ENCODE peak calls at places on chromosome 3, in seven cellular contexts. One of them, this sample, is unnamed.
A peak's percentile ranks its signal among the peaks of the same experiment; 100 is the strongest.

GRCh38 chr3:134365766-134366065 is 8.5 kb downstream of the AMOTL2 start:
- DNase-seq in stomach: no peak
- DNase-seq in suprapubic skin: peak; percentile 72
- DNase-seq in K562: no peak
- DNase-seq in upper lobe of left lung: peak; percentile 19
- DNase-seq in endothelial cell of umbilical vein: no peak
- DNase-seq in SK-N-SH: no peak
- DNase-seq in this sample: no peak

GRCh38 chr3:74041068-74041675 is 416.4 kb upstream of the PDZRN3 start:
- DNase-seq in stomach: no peak
- DNase-seq in K562: no peak
- DNase-seq in endothelial cell of umbilical vein: no peak
- DNase-seq in SK-N-SH: no peak
- DNase-seq in suprapubic skin: no peak
- DNase-seq in upper lobe of left lung: peak; percentile 21
- DNase-seq in this sample: no peak

GRCh38 chr3:149270180-149270579 is 48.6 kb upstream of the CP start:
- DNase-seq in SK-N-SH: no peak
- DNase-seq in K562: no peak
- DNase-seq in stomach: no peak
- DNase-seq in endothelial cell of umbilical vein: no peak
- DNase-seq in suprapubic skin: no peak
- DNase-seq in upper lobe of left lung: no peak
- DNase-seq in this sample: no peak

GRCh38 chr3:173135059-173135458 is 6.0 kb downstream of the SPATA16 start:
- DNase-seq in SK-N-SH: no peak
- DNase-seq in endothelial cell of umbilical vein: peak; percentile 21
- DNase-seq in stomach: no peak
- DNase-seq in upper lobe of left lung: no peak
- DNase-seq in K562: no peak
- DNase-seq in suprapubic skin: no peak
- DNase-seq in this sample: no peak

GRCh38 chr3:102532901-102533300 is 98.1 kb downstream of the ZPLD1 start:
- DNase-seq in SK-N-SH: no peak
- DNase-seq in K562: no peak
- DNase-seq in upper lobe of left lung: no peak
- DNase-seq in endothelial cell of umbilical vein: no peak
- DNase-seq in stomach: no peak
- DNase-seq in suprapubic skin: no peak
- DNase-seq in this sample: no peak

GRCh38 chr3:44862221-44862637 is 517 bp downstream of the TMEM42 start:
- DNase-seq in stomach: no peak
- DNase-seq in endothelial cell of umbilical vein: peak; percentile 47
- DNase-seq in suprapubic skin: no peak
- DNase-seq in SK-N-SH: no peak
- DNase-seq in K562: no peak
- DNase-seq in upper lobe of left lung: no peak
- DNase-seq in this sample: no peak

GRCh38 chr3:100777271-100777670 is 68.0 kb downstream of the TFG start:
- DNase-seq in suprapubic skin: no peak
- DNase-seq in upper lobe of left lung: no peak
- DNase-seq in SK-N-SH: no peak
- DNase-seq in endothelial cell of umbilical vein: no peak
- DNase-seq in stomach: no peak
- DNase-seq in K562: no peak
- DNase-seq in this sample: no peak

GRCh38 chr3:104005815-104006214 is 1360.9 kb upstream of the ALCAM start:
- DNase-seq in suprapubic skin: no peak
- DNase-seq in endothelial cell of umbilical vein: no peak
- DNase-seq in stomach: no peak
- DNase-seq in upper lobe of left lung: no peak
- DNase-seq in K562: no peak
- DNase-seq in SK-N-SH: no peak
- DNase-seq in this sample: no peak

GRCh38 chr3:141051641-141052569 is 758 bp downstream of the SPSB4 start:
- DNase-seq in K562: no peak
- DNase-seq in upper lobe of left lung: no peak
- DNase-seq in endothelial cell of umbilical vein: no peak
- DNase-seq in suprapubic skin: no peak
- DNase-seq in SK-N-SH: peak; percentile 88
- DNase-seq in stomach: no peak
- DNase-seq in this sample: no peak

GRCh38 chr3:52442409-52443267 is 2.3 kb downstream of the SEMA3G start:
- DNase-seq in endothelial cell of umbilical vein: no peak
- DNase-seq in suprapubic skin: no peak
- DNase-seq in upper lobe of left lung: no peak
- DNase-seq in stomach: no peak
- DNase-seq in K562: no peak
- DNase-seq in SK-N-SH: peak; percentile 23
- DNase-seq in this sample: no peak

GRCh38 chr3:132549890-132550578 is 47.0 kb upstream of the ACKR4 start:
- DNase-seq in endothelial cell of umbilical vein: peak; percentile 76
- DNase-seq in suprapubic skin: no peak
- DNase-seq in SK-N-SH: no peak
- DNase-seq in K562: no peak
- DNase-seq in stomach: no peak
- DNase-seq in upper lobe of left lung: no peak
- DNase-seq in this sample: no peak

GRCh38 chr3:39668420-39668819 is 141.0 kb upstream of the MYRIP start:
- DNase-seq in upper lobe of left lung: no peak
- DNase-seq in stomach: no peak
- DNase-seq in K562: peak; percentile 71
- DNase-seq in endothelial cell of umbilical vein: peak; percentile 60
- DNase-seq in SK-N-SH: peak; percentile 38
- DNase-seq in suprapubic skin: no peak
- DNase-seq in this sample: no peak

GRCh38 chr3:47910777-47911440 is 105.3 kb downstream of the MAP4 start:
- DNase-seq in SK-N-SH: peak; percentile 16
- DNase-seq in stomach: no peak
- DNase-seq in endothelial cell of umbilical vein: peak; percentile 79
- DNase-seq in suprapubic skin: no peak
- DNase-seq in upper lobe of left lung: no peak
- DNase-seq in K562: peak; percentile 72
- DNase-seq in this sample: no peak

GRCh38 chr3:125055913-125056705 is at the start of gene HEG1:
- DNase-seq in endothelial cell of umbilical vein: peak; percentile 80
- DNase-seq in upper lobe of left lung: peak; percentile 89
- DNase-seq in stomach: peak; percentile 81
- DNase-seq in suprapubic skin: peak; percentile 94
- DNase-seq in K562: peak; percentile 58
- DNase-seq in SK-N-SH: peak; percentile 90
- DNase-seq in this sample: peak; percentile 89
- TF ChIP-seq POLR2AphosphoS5 in endothelial cell of umbilical vein: peak; percentile 68
- TF ChIP-seq POLR2AphosphoS5 in upper lobe of left lung: peak; percentile 47
- TF ChIP-seq POLR2AphosphoS5 in stomach: peak; percentile 45
- TF ChIP-seq POLR2AphosphoS5 in suprapubic skin: no peak
- TF ChIP-seq POLR2AphosphoS5 in K562: no peak
- TF ChIP-seq POLR2AphosphoS5 in SK-N-SH: peak; percentile 14
- TF ChIP-seq POLR2AphosphoS5 in this sample: no peak

GRCh38 chr3:108320746-108321350 is 24.5 kb downstream of the HHLA2 start:
- DNase-seq in SK-N-SH: no peak
- DNase-seq in suprapubic skin: no peak
- DNase-seq in endothelial cell of umbilical vein: no peak
- DNase-seq in upper lobe of left lung: no peak
- DNase-seq in K562: no peak
- DNase-seq in stomach: no peak
- DNase-seq in this sample: no peak
- TF ChIP-seq POLR2AphosphoS5 in SK-N-SH: no peak
- TF ChIP-seq POLR2AphosphoS5 in suprapubic skin: no peak
- TF ChIP-seq POLR2AphosphoS5 in endothelial cell of umbilical vein: no peak
- TF ChIP-seq POLR2AphosphoS5 in upper lobe of left lung: no peak
- TF ChIP-seq POLR2AphosphoS5 in K562: no peak
- TF ChIP-seq POLR2AphosphoS5 in stomach: no peak
- TF ChIP-seq POLR2AphosphoS5 in this sample: no peak

GRCh38 chr3:41200669-41201021 is 1.3 kb downstream of the CTNNB1 start:
- DNase-seq in SK-N-SH: no peak
- DNase-seq in suprapubic skin: no peak
- DNase-seq in upper lobe of left lung: peak; percentile 36
- DNase-seq in endothelial cell of umbilical vein: peak; percentile 57
- DNase-seq in K562: peak; percentile 77
- DNase-seq in stomach: no peak
- DNase-seq in this sample: no peak
- TF ChIP-seq POLR2AphosphoS5 in SK-N-SH: no peak
- TF ChIP-seq POLR2AphosphoS5 in suprapubic skin: no peak
- TF ChIP-seq POLR2AphosphoS5 in upper lobe of left lung: no peak
- TF ChIP-seq POLR2AphosphoS5 in endothelial cell of umbilical vein: no peak
- TF ChIP-seq POLR2AphosphoS5 in K562: no peak
- TF ChIP-seq POLR2AphosphoS5 in stomach: no peak
- TF ChIP-seq POLR2AphosphoS5 in this sample: no peak

GRCh38 chr3:190855151-190855550 is 7.3 kb downstream of the GMNC start:
- DNase-seq in suprapubic skin: no peak
- DNase-seq in endothelial cell of umbilical vein: no peak
- DNase-seq in upper lobe of left lung: no peak
- DNase-seq in stomach: no peak
- DNase-seq in K562: no peak
- DNase-seq in SK-N-SH: no peak
- DNase-seq in this sample: no peak
- TF ChIP-seq POLR2AphosphoS5 in suprapubic skin: no peak
- TF ChIP-seq POLR2AphosphoS5 in endothelial cell of umbilical vein: no peak
- TF ChIP-seq POLR2AphosphoS5 in upper lobe of left lung: no peak
- TF ChIP-seq POLR2AphosphoS5 in stomach: no peak
- TF ChIP-seq POLR2AphosphoS5 in K562: no peak
- TF ChIP-seq POLR2AphosphoS5 in SK-N-SH: no peak
- TF ChIP-seq POLR2AphosphoS5 in this sample: no peak

GRCh38 chr3:127003175-127003555 is 20.2 kb downstream of the PLXNA1 start:
- DNase-seq in SK-N-SH: no peak
- DNase-seq in endothelial cell of umbilical vein: no peak
- DNase-seq in stomach: no peak
- DNase-seq in upper lobe of left lung: no peak
- DNase-seq in suprapubic skin: no peak
- DNase-seq in K562: no peak
- DNase-seq in this sample: no peak

GRCh38 chr3:127000792-127001191 is 17.9 kb downstream of the PLXNA1 start:
- DNase-seq in suprapubic skin: no peak
- DNase-seq in stomach: no peak
- DNase-seq in SK-N-SH: no peak
- DNase-seq in upper lobe of left lung: no peak
- DNase-seq in endothelial cell of umbilical vein: no peak
- DNase-seq in K562: no peak
- DNase-seq in this sample: no peak

GRCh38 chr3:127001486-127002194 is 18.7 kb downstream of the PLXNA1 start:
- DNase-seq in upper lobe of left lung: no peak
- DNase-seq in K562: no peak
- DNase-seq in SK-N-SH: no peak
- DNase-seq in stomach: no peak
- DNase-seq in suprapubic skin: no peak
- DNase-seq in endothelial cell of umbilical vein: no peak
- DNase-seq in this sample: no peak

GRCh38 chr3:127003601-127004280 is 20.8 kb downstream of the PLXNA1 start:
- DNase-seq in endothelial cell of umbilical vein: no peak
- DNase-seq in K562: no peak
- DNase-seq in suprapubic skin: no peak
- DNase-seq in upper lobe of left lung: no peak
- DNase-seq in stomach: no peak
- DNase-seq in SK-N-SH: no peak
- DNase-seq in this sample: no peak

DNA sequence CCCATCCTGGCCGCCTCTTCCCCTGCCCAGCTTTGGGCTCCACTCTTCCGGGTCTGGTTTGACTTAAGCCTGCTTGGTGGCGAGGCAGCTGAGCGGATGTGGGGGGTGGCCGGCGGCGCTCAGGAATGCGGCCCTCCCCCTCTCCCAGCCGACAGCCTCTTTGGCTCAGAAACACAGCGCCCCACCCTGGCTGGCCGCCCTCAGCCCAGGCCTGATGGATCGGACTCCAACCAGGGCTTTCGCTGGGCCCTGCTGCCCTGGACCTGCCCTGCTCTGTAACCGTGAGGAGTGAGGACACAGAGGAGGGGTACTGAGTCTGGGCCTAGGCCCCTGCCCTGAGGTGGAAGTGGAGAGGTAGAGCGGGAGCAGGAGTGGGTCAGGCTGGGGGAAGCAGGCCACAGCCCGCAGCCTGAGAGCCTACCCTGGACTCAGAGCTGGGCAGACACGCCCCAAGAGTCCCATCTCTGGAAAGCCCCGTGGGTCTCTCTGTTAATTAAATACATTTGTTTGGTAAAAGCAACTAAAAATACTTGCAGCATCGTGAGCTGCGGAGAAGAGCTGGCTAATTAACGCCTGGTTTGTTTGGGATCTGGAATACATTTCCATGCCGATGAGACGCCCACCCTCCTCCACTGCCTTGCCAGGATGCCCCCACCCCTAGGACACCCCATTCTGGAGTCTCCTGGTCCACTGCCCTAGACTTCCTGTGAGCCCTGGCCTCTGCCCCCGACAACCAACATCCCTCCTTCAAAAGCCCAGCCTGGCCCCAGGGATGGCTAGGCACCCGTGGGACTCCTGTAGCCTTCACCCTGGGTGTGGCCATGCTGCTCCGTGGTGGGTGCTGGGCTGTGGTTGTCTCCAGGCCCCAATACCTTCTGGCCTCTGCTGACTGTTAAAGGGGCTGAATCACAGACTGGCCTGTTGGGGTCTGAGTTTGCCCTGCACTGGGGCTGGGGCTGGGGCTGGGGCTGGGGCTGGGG is 19.6 kb downstream of the PLXNA1 start:
- DNase-seq in endothelial cell of umbilical vein: peak; percentile 83
- DNase-seq in stomach: peak; percentile 71
- DNase-seq in K562: peak; percentile 27
- DNase-seq in SK-N-SH: peak; percentile 97
- DNase-seq in suprapubic skin: peak; percentile 92
- DNase-seq in upper lobe of left lung: peak; percentile 83
- DNase-seq in this sample: no peak
- TF ChIP-seq POLR2AphosphoS5 in endothelial cell of umbilical vein: peak; percentile 64
- TF ChIP-seq POLR2AphosphoS5 in stomach: peak; percentile 36
- TF ChIP-seq POLR2AphosphoS5 in K562: no peak
- TF ChIP-seq POLR2AphosphoS5 in SK-N-SH: peak; percentile 79
- TF ChIP-seq POLR2AphosphoS5 in suprapubic skin: peak; percentile 32
- TF ChIP-seq POLR2AphosphoS5 in upper lobe of left lung: no peak
- TF ChIP-seq POLR2AphosphoS5 in this sample: no peak

GRCh38 chr3:32500225-32500624 is 2.4 kb downstream of the CMTM6 start:
- DNase-seq in suprapubic skin: no peak
- DNase-seq in upper lobe of left lung: no peak
- DNase-seq in endothelial cell of umbilical vein: peak; percentile 39
- DNase-seq in stomach: no peak
- DNase-seq in K562: no peak
- DNase-seq in SK-N-SH: no peak
- DNase-seq in this sample: no peak

GRCh38 chr3:32502089-32502943 is at the start of gene CMTM6:
- DNase-seq in K562: peak; percentile 90
- DNase-seq in endothelial cell of umbilical vein: peak; percentile 78
- DNase-seq in SK-N-SH: peak; percentile 95
- DNase-seq in upper lobe of left lung: peak; percentile 88
- DNase-seq in suprapubic skin: peak; percentile 87
- DNase-seq in stomach: peak; percentile 84
- DNase-seq in this sample: peak; percentile 87

GRCh38 chr3:32501785-32502088 is 915 bp downstream of the CMTM6 start:
- DNase-seq in K562: no peak
- DNase-seq in suprapubic skin: no peak
- DNase-seq in upper lobe of left lung: no peak
- DNase-seq in stomach: no peak
- DNase-seq in endothelial cell of umbilical vein: no peak
- DNase-seq in SK-N-SH: no peak
- DNase-seq in this sample: no peak

GRCh38 chr3:32500880-32501784 is 1.5 kb downstream of the CMTM6 start:
- DNase-seq in stomach: no peak
- DNase-seq in SK-N-SH: peak; percentile 14
- DNase-seq in suprapubic skin: no peak
- DNase-seq in upper lobe of left lung: no peak
- DNase-seq in K562: no peak
- DNase-seq in endothelial cell of umbilical vein: no peak
- DNase-seq in this sample: no peak

GRCh38 chr3:32502944-32503286 is 263 bp upstream of the CMTM6 start:
- DNase-seq in endothelial cell of umbilical vein: no peak
- DNase-seq in upper lobe of left lung: no peak
- DNase-seq in K562: no peak
- DNase-seq in SK-N-SH: no peak
- DNase-seq in stomach: no peak
- DNase-seq in suprapubic skin: no peak
- DNase-seq in this sample: no peak
- TF ChIP-seq POLR2AphosphoS5 in endothelial cell of umbilical vein: no peak
- TF ChIP-seq POLR2AphosphoS5 in upper lobe of left lung: no peak
- TF ChIP-seq POLR2AphosphoS5 in K562: no peak
- TF ChIP-seq POLR2AphosphoS5 in SK-N-SH: peak; percentile 39
- TF ChIP-seq POLR2AphosphoS5 in stomach: no peak
- TF ChIP-seq POLR2AphosphoS5 in suprapubic skin: no peak
- TF ChIP-seq POLR2AphosphoS5 in this sample: no peak